ENCODE peak calls at places on chromosomes 12 and 14, in seven cellular contexts. C is stimulated activated CD4-positive, alpha-beta T cell treated with anti-CD3 and anti-CD28 coated beads, Interleukin-15, amount 100 ng/mL, for 1 hour; X is DMS79; W is adrenal gland; E is T-helper 17 cell; V is Calu3; D is C1 segment of cervical spinal cord. R is an unnamed sample.

GRCh38 chr14:102830474-102831045 is 53.3 kb downstream of the TRAF3 start:
- DNase-seq in D (no peak), X (no peak), C (no peak), V (no peak), E (no peak), W (no peak), R (no peak)

GRCh38 chr12:117559978-117560377 is 198.6 kb upstream of the NOS1 start:
- DNase-seq in C (no peak), W (no peak), V (no peak), E (no peak), X (no peak), D (no peak), R (no peak)

GRCh38 chr12:42216737-42217136 is 21.3 kb downstream of the YAF2 start:
- DNase-seq in E (no peak), V (no peak), C (no peak), W (no peak), D (no peak), X (no peak), R (no peak)

GRCh38 chr14:96351986-96352385 is 11.2 kb downstream of the ATG2B start:
- DNase-seq in V (no peak), D (no peak), E (no peak), W (no peak), C (no peak), X (no peak), R (no peak)

GRCh38 chr14:68576496-68577244 is 216.2 kb downstream of the ZFP36L1 start:
- DNase-seq in X (no peak), V (peak; percentile 34), C (no peak), W (no peak), E (no peak), D (no peak), R (no peak)

GRCh38 chr12:68910128-68910527 is 22.8 kb downstream of the CPM start:
- DNase-seq in V (no peak), C (no peak), D (no peak), E (no peak), X (no peak), W (no peak), R (no peak)

GRCh38 chr12:49962861-49963765 is 1.4 kb downstream of the AQP5 start:
- DNase-seq in X (peak; percentile 11), C (no peak), W (peak; percentile 86), V (peak; percentile 93), D (no peak), E (no peak), R (no peak)

GRCh38 chr12:108724054-108724889 is 7.0 kb downstream of the CORO1C start:
- DNase-seq in D (no peak), V (no peak), E (no peak), X (no peak), W (no peak), C (no peak), R (no peak)

GRCh38 chr14:84959796-84960515 is 570.0 kb upstream of the FLRT2 start:
- DNase-seq in W (no peak), X (no peak), E (no peak), V (no peak), D (no peak), C (no peak), R (no peak)

GRCh38 chr12:129294868-129295267 is 441.6 kb downstream of the GLT1D1 start:
- DNase-seq in W (no peak), V (no peak), C (no peak), E (no peak), D (no peak), X (no peak), R (no peak)

GRCh38 chr12:113381237-113381636 is 22.4 kb downstream of the SDS start:
- DNase-seq in C (no peak), W (no peak), D (no peak), V (no peak), X (no peak), E (no peak), R (no peak)

GRCh38 chr12:26113194-26113654 is 11.6 kb downstream of the BHLHE41 start:
- DNase-seq in V (no peak), X (no peak), D (no peak), C (no peak), E (no peak), W (no peak), R (no peak)

GRCh38 chr12:66387067-66387466 is 84.8 kb downstream of the HELB start:
- DNase-seq in E (no peak), D (no peak), V (no peak), X (no peak), W (no peak), C (no peak), R (no peak)

GRCh38 chr12:75635606-75636444 is 124.4 kb upstream of the KRR1 start:
- DNase-seq in V (peak; percentile 41), C (no peak), E (no peak), D (no peak), X (no peak), W (no peak), R (no peak)

GRCh38 chr12:102992297-102992696 is 34.8 kb downstream of the ASCL1 start:
- DNase-seq in W (no peak), V (no peak), D (no peak), E (no peak), X (no peak), C (no peak), R (no peak)

GRCh38 chr14:100540141-100540925 is 46.9 kb downstream of the BEGAIN start:
- DNase-seq in E (no peak), V (peak; percentile 20), X (no peak), C (no peak), W (no peak), D (no peak), R (no peak)

GRCh38 chr12:92337128-92337527 is 191.5 kb upstream of the BTG1 start:
- DNase-seq in X (no peak), W (no peak), V (no peak), C (no peak), E (no peak), D (no peak), R (no peak)

GRCh38 chr12:127515941-127516340 is 751.0 kb upstream of the TMEM132C start:
- DNase-seq in C (no peak), X (no peak), D (no peak), W (no peak), V (no peak), E (no peak), R (no peak)